ENCODE peak calls at places on chromosomes 6 and 20, in six cellular contexts. T, Q, D, W, G and J are unnamed samples.

GRCh38 chr6:70844301-70844700 is 112.6 kb downstream of the B3GAT2 start:
- DNase-seq in T (no peak), G (no peak), D (no peak), Q (no peak), W (no peak), J (no peak)

GRCh38 chr20:53866787-53867740 is 203.3 kb downstream of the BCAS1 start:
- DNase-seq in Q (peak), G (no peak), D (no peak), T (peak), W (no peak), J (no peak)

GRCh38 chr6:130872250-130873095 is 45.3 kb downstream of the SMLR1 start:
- DNase-seq in G (peak), D (peak), Q (no peak), W (no peak), T (peak), J (no peak)

GRCh38 chr20:8951136-8951535 is 117.8 kb upstream of the PLCB4 start:
- DNase-seq in W (no peak), G (no peak), Q (no peak), T (no peak), D (no peak), J (no peak)

GRCh38 chr20:33442136-33443005 is 1.2 kb downstream of the SNTA1 start:
- DNase-seq in Q (no peak), T (no peak), D (peak), W (no peak), G (no peak), J (no peak)

GRCh38 chr20:60857708-60858107 is 394.4 kb upstream of the CDH4 start:
- DNase-seq in D (no peak), W (no peak), Q (no peak), T (no peak), G (no peak), J (no peak)

GRCh38 chr20:49028684-49029083 is 17.4 kb upstream of the CSE1L start:
- DNase-seq in Q (no peak), D (peak), G (no peak), T (peak), W (no peak), J (no peak)

GRCh38 chr20:59780494-59781185 is 152.8 kb downstream of the SYCP2 start:
- DNase-seq in G (no peak), D (no peak), W (no peak), T (no peak), Q (no peak), J (no peak)

GRCh38 chr6:139133733-139134360 is 1.0 kb upstream of the HECA start:
- DNase-seq in D (no peak), Q (no peak), G (no peak), T (no peak), W (no peak), J (no peak)

GRCh38 chr20:58908216-58908615 is 55.7 kb downstream of the GNAS start:
- DNase-seq in Q (no peak), T (no peak), D (no peak), W (no peak), G (no peak), J (no peak)

GRCh38 chr6:166627875-166628849 is 1.1 kb upstream of the RPS6KA2 start:
- DNase-seq in W (no peak), T (peak), D (peak), Q (no peak), G (peak), J (peak)

GRCh38 chr6:119742188-119742803 is 392.7 kb upstream of the MAN1A1 start:
- DNase-seq in D (peak), W (no peak), G (peak), T (peak), Q (no peak), J (peak)

GRCh38 chr20:51958636-51959542 is 156.6 kb upstream of the SALL4 start:
- DNase-seq in Q (no peak), W (no peak), G (no peak), D (no peak), T (no peak), J (no peak)

GRCh38 chr20:36658300-36658699 is 12.3 kb upstream of the SLA2 start:
- DNase-seq in G (no peak), Q (no peak), T (no peak), W (no peak), D (no peak), J (no peak)

GRCh38 chr6:2646346-2646745 is 104.4 kb downstream of the MYLK4 start:
- DNase-seq in Q (no peak), W (no peak), T (no peak), G (no peak), D (no peak), J (no peak)

GRCh38 chr6:125558907-125559306 is 190.5 kb upstream of the HEY2 start:
- DNase-seq in G (no peak), W (no peak), D (no peak), Q (no peak), T (no peak), J (no peak)

GRCh38 chr6:157548635-157549467 is 167.9 kb downstream of the ZDHHC14 start:
- DNase-seq in W (no peak), Q (no peak), D (no peak), G (no peak), T (no peak), J (no peak)

GRCh38 chr6:41288025-41288777 is 1.7 kb upstream of the TREM1 start:
- DNase-seq in Q (no peak), G (no peak), T (peak), W (no peak), D (no peak), J (no peak)

GRCh38 chr6:23013776-23014175 is 444.4 kb downstream of the HDGFL1 start:
- DNase-seq in T (no peak), G (no peak), W (no peak), Q (no peak), D (no peak), J (no peak)

GRCh38 chr6:113560908-113561307 is 296.2 kb upstream of the MARCKS start:
- DNase-seq in G (no peak), W (no peak), T (no peak), D (no peak), Q (no peak), J (no peak)
- TF ChIP-seq POLR2AphosphoS5 in G (no peak), W (no peak), T (no peak), D (no peak), Q (no peak), J (no peak)

GRCh38 chr20:25394276-25394675 is 3.6 kb upstream of the ABHD12 start:
- DNase-seq in D (no peak), W (no peak), Q (no peak), G (no peak), T (no peak), J (no peak)

GRCh38 chr20:25389858-25390537 is 637 bp downstream of the ABHD12 start:
- DNase-seq in G (peak), T (no peak), W (no peak), D (peak), Q (no peak), J (peak)

GRCh38 chr20:25394996-25395395 is 4.4 kb upstream of the ABHD12 start:
- DNase-seq in G (no peak), Q (no peak), D (no peak), W (no peak), T (no peak), J (no peak)

GRCh38 chr20:25389381-25389857 is 1.2 kb downstream of the ABHD12 start:
- DNase-seq in W (no peak), T (no peak), D (no peak), Q (no peak), G (no peak), J (no peak)

GRCh38 chr20:25390538-25391528 is at the start of gene ABHD12:
- DNase-seq in Q (peak), G (peak), W (peak), T (peak), D (peak), J (peak)
- TF ChIP-seq POLR2A in Q (peak), G (peak), W (peak), T (peak), D (peak), J (peak)

GRCh38 chr20:35223941-35224340 is 2.5 kb upstream of the MMP24 start:
- DNase-seq in G (no peak), Q (no peak), D (no peak), W (no peak), T (no peak), J (no peak)

GRCh38 chr20:35225319-35226125 is 968 bp upstream of the MMP24 start:
- DNase-seq in G (no peak), D (no peak), T (no peak), Q (no peak), W (no peak), J (no peak)

GRCh38 chr20:35226126-35226774 is at the start of gene MMP24:
- DNase-seq in T (no peak), G (no peak), D (no peak), W (no peak), Q (no peak), J (no peak)

GRCh38 chr20:35226775-35227681 is 538 bp downstream of the MMP24 start:
- DNase-seq in W (no peak), Q (no peak), D (peak), T (peak), G (peak), J (no peak)

DNA sequence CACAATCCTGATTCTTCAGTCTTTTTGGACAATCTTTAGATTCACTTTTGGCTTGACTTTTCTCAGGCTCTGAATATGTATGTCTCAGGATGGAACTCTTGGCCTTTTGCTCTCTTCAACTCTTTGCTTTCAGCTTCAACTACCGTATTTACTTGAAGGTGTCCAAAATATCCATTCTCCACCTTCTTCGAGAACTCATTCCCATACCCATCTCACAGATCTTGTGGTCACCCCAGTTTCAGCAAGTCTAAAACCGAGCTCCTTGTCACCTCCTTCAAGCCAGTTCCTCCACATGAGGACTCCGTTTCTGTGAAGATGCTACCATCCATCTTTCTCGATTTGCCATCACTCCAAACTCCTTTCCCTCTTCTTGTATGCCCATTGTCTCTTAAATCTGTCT is 2.0 kb upstream of the MMP24 start:
- DNase-seq in Q (no peak), D (no peak), G (no peak), W (no peak), T (no peak), J (no peak)
- TF ChIP-seq TAF1 in Q (no peak), D (no peak), G (no peak), W (no peak), T (no peak), J (no peak)

GRCh38 chr6:75315978-75316377 is 31.4 kb upstream of the TMEM30A start:
- DNase-seq in G (no peak), D (no peak), Q (no peak), T (no peak), W (no peak), J (no peak)

GRCh38 chr6:75318900-75319299 is 34.3 kb upstream of the TMEM30A start:
- DNase-seq in W (no peak), Q (no peak), D (no peak), T (no peak), G (no peak), J (no peak)

DNA sequence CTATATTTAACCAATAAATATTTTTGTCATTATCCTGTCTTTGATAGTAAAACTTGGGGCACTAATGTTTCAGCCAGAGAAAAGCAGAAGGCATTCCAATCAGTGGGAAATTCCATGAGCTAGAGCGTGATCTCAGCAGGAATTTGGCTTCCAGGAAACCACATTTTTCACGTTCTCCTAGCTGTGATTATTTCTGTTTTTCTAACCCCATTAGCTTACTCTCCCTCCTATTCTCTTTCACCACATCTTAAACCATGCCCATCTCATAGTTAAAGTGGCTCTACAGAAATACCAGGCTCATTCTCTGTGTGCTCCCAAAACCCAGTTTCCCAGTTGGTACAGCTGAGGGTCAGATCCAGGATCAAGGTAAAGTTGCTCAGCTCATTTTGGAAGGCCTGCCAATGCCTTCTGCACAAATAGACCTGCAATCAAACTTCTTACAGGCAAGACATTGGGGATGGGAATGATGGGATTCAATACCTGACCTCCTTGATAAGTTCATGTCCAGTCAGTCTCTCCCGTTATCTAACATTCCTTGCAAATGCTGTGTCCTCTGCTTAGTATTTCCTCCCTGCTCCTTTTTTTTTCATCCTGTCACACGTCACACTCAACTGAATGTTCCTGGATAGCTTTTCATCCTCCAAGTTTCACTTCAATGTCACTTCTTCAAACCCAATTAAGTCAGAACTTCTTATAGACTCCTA is 33.1 kb upstream of the TMEM30A start:
- DNase-seq in Q (no peak), G (no peak), D (no peak), T (no peak), W (no peak), J (no peak)
- TF ChIP-seq POLR2AphosphoS5 in Q (no peak), G (no peak), D (no peak), T (no peak), W (no peak), J (no peak)

GRCh38 chr6:5006182-5006581 is 2.3 kb upstream of the RPP40 start:
- DNase-seq in G (no peak), W (no peak), T (no peak), D (no peak), Q (no peak), J (no peak)

GRCh38 chr6:5004373-5005037 is 668 bp upstream of the RPP40 start:
- DNase-seq in Q (peak), W (no peak), G (no peak), D (no peak), T (no peak), J (no peak)

GRCh38 chr6:5007531-5007930 is 3.7 kb upstream of the RPP40 start:
- DNase-seq in D (no peak), Q (no peak), T (no peak), G (no peak), W (no peak), J (no peak)

GRCh38 chr6:4999586-4999985 is 4.3 kb downstream of the RPP40 start:
- DNase-seq in Q (no peak), G (no peak), W (no peak), D (no peak), T (no peak), J (no peak)

DNA sequence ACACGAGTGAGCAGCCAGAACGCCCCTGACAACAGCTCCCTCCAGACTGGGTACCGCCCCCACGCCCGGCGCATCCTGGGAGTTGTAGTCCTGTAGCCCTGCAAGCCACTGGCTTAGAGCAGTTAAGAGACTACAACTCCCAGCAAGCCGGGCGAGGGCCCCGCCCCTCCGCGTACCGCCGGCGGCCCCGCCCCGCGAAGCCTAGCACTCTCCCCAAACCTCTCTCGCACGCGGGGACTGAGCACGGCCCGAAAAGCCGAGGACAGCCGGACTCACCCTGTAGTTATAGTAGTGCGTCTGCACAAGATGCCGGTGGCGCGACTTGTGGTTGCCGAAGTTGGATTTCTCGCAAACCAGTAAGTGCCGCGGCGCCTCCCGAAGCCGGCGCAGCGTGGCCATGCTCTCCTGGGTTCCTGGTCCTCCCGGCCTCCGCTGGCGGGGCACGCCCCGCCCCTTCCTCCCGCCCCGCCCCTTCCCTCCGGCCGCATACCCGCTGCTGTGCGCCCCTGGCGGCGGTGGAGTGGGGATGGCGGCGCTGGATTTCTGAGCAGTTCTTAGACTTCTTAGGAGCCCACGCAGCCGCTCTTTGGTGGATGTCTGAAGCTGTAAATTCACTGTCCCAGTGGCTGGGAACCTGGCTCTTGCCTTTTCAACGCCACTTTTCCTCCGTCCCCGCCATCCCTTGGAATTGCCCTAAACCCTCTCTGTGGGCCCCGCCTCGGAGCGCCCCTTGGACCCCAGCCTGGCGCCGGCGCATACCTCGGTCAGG is at the start of gene RPP40:
- DNase-seq in D (peak), G (peak), W (peak), T (peak), Q (peak), J (peak)
- TF ChIP-seq POLR2A in D (peak), G (peak), W (peak), T (peak), Q (peak), J (peak)

GRCh38 chr6:136921936-136922679 is at the start of gene SLC35D3:
- DNase-seq in T (no peak), Q (no peak), W (no peak), D (no peak), G (peak), J (peak)
- TF ChIP-seq TAF1 in T (no peak), Q (no peak), W (no peak), D (no peak), G (no peak), J (no peak)

DNA sequence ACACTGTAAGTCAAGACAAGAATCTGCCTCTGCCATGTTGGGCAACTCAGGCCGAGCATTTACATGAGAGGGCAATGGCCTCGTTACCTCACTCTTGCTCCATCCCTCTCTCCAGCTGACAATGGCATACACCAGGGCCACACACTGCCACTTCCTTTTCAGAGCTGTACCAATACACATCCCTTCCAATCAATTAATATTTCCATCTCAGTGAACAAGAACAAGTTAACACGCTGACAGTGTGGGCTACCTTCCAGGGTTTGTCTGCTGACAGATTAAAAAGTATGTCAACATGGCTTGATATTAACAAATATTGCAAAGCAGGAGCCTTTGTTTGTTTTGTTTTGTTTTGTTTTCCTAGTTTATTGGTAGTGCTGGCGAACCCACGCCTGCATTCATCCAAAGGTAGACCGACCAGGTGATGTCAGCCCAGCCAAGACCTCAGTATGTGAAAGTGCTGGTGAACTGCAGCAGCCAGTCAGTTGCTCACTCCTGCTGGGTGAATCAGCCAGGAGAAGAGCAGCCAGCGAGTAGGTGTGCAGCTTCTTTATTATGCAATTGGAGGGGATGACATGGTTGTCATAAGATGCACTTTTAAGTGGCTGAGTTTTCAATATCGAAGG is 487.3 kb upstream of the JARID2 start:
- DNase-seq in W (no peak), G (no peak), T (no peak), D (no peak), Q (no peak), J (no peak)
- TF ChIP-seq POLR2AphosphoS5 in W (no peak), G (no peak), T (no peak), D (no peak), Q (no peak), J (no peak)